ENCODE peak calls at places on chromosome 19, in seven cellular contexts. Y is IMR-90, Z is K562, U is A549, F is spleen, W is stomach, X is uterus. A is an unnamed sample. For H3K4me1, the result is how much of the 10 kb centered on the place peaks cover.

GRCh38 chr19:51808333-51808986 is 13.5 kb downstream of the FPR3 start:
- DNase-seq in Y (no peak), Z (no peak), U (no peak), F (no peak), W (no peak), X (no peak), A (no peak)

GRCh38 chr19:35404879-35405622 is 34.2 kb downstream of the GPR42 start:
- DNase-seq in Y (peak), Z (no peak), U (peak), F (no peak), W (peak), X (no peak), A (peak)

GRCh38 chr19:51034704-51035103 is at the start of gene KLK12:
- DNase-seq in Y (no peak), Z (no peak), U (no peak), F (no peak), W (no peak), X (no peak), A (no peak)

GRCh38 chr19:36482876-36483275 is 6.5 kb downstream of the ZNF566 start:
- DNase-seq in Y (no peak), Z (no peak), U (no peak), F (no peak), W (no peak), X (no peak), A (no peak)

GRCh38 chr19:13961826-13962737 is 9.8 kb downstream of the DCAF15 start:
- DNase-seq in Y (peak), Z (peak), U (no peak), F (no peak), W (no peak), X (no peak), A (no peak)

GRCh38 chr19:29612121-29612520 is 6.0 kb downstream of the POP4 start:
- DNase-seq in Y (no peak), Z (no peak), U (no peak), F (peak), W (no peak), X (no peak), A (no peak)

GRCh38 chr19:33293255-33294057 is 8.9 kb downstream of the CEBPA start:
- DNase-seq in Y (peak), Z (no peak), U (peak), F (peak), W (no peak), X (peak), A (no peak)

GRCh38 chr19:56159616-56160271 is 16.1 kb upstream of the GALP start:
- DNase-seq in Y (no peak), Z (no peak), U (no peak), F (no peak), W (no peak), X (no peak), A (no peak)

GRCh38 chr19:51637362-51637978 is 7.3 kb upstream of the SIGLEC5 start:
- DNase-seq in Y (no peak), Z (peak), U (peak), F (no peak), W (no peak), X (no peak), A (no peak)

GRCh38 chr19:16315825-16316505 is 8.7 kb upstream of the KLF2 start:
- DNase-seq in Y (peak), Z (peak), U (no peak), F (no peak), W (no peak), X (peak), A (peak)

GRCh38 chr19:35935911-35936737 is at the start of gene LRFN3:
- DNase-seq in Y (peak), Z (peak), U (peak), F (peak), W (peak), X (peak), A (peak)

GRCh38 chr19:661427-662196 is 1.4 kb downstream of the RNF126 start:
- DNase-seq in Y (no peak), Z (no peak), U (no peak), F (peak), W (peak), X (no peak), A (no peak)

GRCh38 chr19:2578911-2579677 is 103.2 kb downstream of the GADD45B start:
- DNase-seq in Y (peak), Z (peak), U (peak), F (peak), W (peak), X (peak), A (peak)

GRCh38 chr19:35851213-35852028 is 883 bp downstream of the NPHS1 start:
- DNase-seq in Y (no peak), Z (no peak), U (no peak), F (no peak), W (no peak), X (no peak), A (no peak)

GRCh38 chr19:30969586-30969985 is 379.6 kb downstream of the TSHZ3 start:
- DNase-seq in Y (no peak), Z (no peak), U (no peak), F (no peak), W (no peak), X (no peak), A (no peak)

GRCh38 chr19:45200614-45201013 is 22.0 kb downstream of the BLOC1S3 start:
- DNase-seq in Y (peak), Z (no peak), U (no peak), F (no peak), W (peak), X (peak), A (peak)

GRCh38 chr19:1245884-1246816 is 2.2 kb upstream of the MIDN start:
- DNase-seq in Y (no peak), Z (no peak), U (no peak), F (peak), W (peak), X (peak), A (peak)

GRCh38 chr19:45472557-45473365 is 5.0 kb downstream of the FOSB start:
- DNase-seq in Y (no peak), Z (no peak), U (no peak), F (peak), W (no peak), X (no peak), A (no peak)

GRCh38 chr19:46847528-46847927 is 3.1 kb downstream of the AP2S1 start:
- DNase-seq in Y (no peak), Z (no peak), U (no peak), F (peak), W (no peak), X (no peak), A (no peak)

GRCh38 chr19:15498156-15498858 is 10.0 kb upstream of the CYP4F22 start:
- DNase-seq in Y (no peak), Z (no peak), U (no peak), F (no peak), W (no peak), X (no peak), A (no peak)

GRCh38 chr19:12527034-12527836 is 24.0 kb downstream of the ZNF564 start:
- DNase-seq in Y (peak), Z (no peak), U (no peak), F (no peak), W (no peak), X (no peak), A (no peak)

GRCh38 chr19:56170261-56170660 is 5.5 kb upstream of the GALP start:
- DNase-seq in Y (peak), Z (peak), U (no peak), F (no peak), W (no peak), X (no peak), A (peak)

GRCh38 chr19:16249826-16250434 is 52.2 kb downstream of the AP1M1 start:
- DNase-seq in Y (peak), Z (no peak), U (no peak), F (no peak), W (no peak), X (no peak), A (no peak)

GRCh38 chr19:5983367-5983955 is 5.5 kb upstream of the RANBP3 start:
- DNase-seq in Y (no peak), Z (no peak), U (no peak), F (no peak), W (no peak), X (no peak), A (no peak)

GRCh38 chr19:45528744-45529453 is 21.6 kb downstream of the VASP start:
- DNase-seq in Y (no peak), Z (peak), U (no peak), F (no peak), W (peak), X (no peak), A (peak)

GRCh38 chr19:1513492-1514294 is 874 bp upstream of the ADAMTSL5 start:
- DNase-seq in Y (peak), Z (peak), U (peak), F (peak), W (peak), X (peak), A (no peak)

GRCh38 chr19:33577947-33578346 is 43.8 kb upstream of the CHST8 start:
- DNase-seq in Y (no peak), Z (no peak), U (no peak), F (no peak), W (no peak), X (no peak), A (no peak)

GRCh38 chr19:42471554-42472249 is 29.0 kb upstream of the CXCL17 start:
- DNase-seq in Y (peak), Z (no peak), U (no peak), F (no peak), W (peak), X (no peak), A (no peak)

GRCh38 chr19:51976852-51977251 is 9.8 kb downstream of the ZNF350 start:
- DNase-seq in Y (no peak), Z (no peak), U (no peak), F (no peak), W (no peak), X (no peak), A (no peak)

GRCh38 chr19:42409477-42409876 is 17.7 kb downstream of the LIPE start:
- DNase-seq in Y (no peak), Z (no peak), U (no peak), F (no peak), W (peak), X (no peak), A (peak)

GRCh38 chr19:48618916-48619691 is at the start of the genes RPL18 and SPHK2:
- DNase-seq in Y (peak), Z (peak), U (peak), F (peak), W (peak), X (peak), A (peak)

GRCh38 chr19:48616491-48617056 is 1.7 kb upstream of the FAM83E start:
- DNase-seq in Y (no peak), Z (no peak), U (no peak), F (peak), W (no peak), X (no peak), A (peak)

GRCh38 chr19:48617146-48617937 is 1.6 kb downstream of the RPL18 start:
- DNase-seq in Y (no peak), Z (no peak), U (no peak), F (peak), W (peak), X (no peak), A (peak)

GRCh38 chr19:48618278-48618915 is 581 bp downstream of the RPL18 start:
- DNase-seq in Y (no peak), Z (no peak), U (no peak), F (peak), W (no peak), X (no peak), A (peak)

GRCh38 chr19:48619692-48620565 is 623 bp downstream of the SPHK2 start:
- DNase-seq in Y (no peak), Z (no peak), U (no peak), F (peak), W (no peak), X (no peak), A (no peak)
- TF ChIP-seq POLR2A in Y (no peak), Z (no peak), U (no peak), F (no peak), W (no peak), X (no peak), A (no peak)

DNA sequence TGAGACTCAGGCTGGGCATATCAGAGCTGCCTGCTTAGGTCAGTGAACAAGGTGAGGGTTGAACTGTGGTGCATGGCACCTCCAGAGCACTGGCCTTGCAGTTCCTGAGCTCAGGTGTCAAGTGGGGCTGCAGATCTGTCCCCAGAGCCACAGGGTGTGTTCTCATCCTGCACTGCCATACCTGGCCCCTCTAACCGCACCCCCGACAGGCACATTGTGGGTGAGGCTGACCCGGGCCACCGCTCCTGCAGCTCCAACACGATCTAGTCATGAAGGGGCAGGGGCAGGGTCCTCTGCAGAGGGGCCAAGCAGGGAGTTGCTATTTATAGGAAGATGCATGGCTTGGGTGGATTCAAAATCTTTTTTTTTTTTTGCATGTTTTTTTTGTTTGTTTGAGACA is 16.7 kb upstream of the CRTC1 start:
- DNase-seq in Y (no peak), Z (no peak), U (no peak), F (no peak), W (no peak), X (no peak), A (no peak)
- H3K4me1 ChIP-seq in Y (under half), Z (under half), U (under half), F (under half), W (under half), X (under half), A (under half)

DNA sequence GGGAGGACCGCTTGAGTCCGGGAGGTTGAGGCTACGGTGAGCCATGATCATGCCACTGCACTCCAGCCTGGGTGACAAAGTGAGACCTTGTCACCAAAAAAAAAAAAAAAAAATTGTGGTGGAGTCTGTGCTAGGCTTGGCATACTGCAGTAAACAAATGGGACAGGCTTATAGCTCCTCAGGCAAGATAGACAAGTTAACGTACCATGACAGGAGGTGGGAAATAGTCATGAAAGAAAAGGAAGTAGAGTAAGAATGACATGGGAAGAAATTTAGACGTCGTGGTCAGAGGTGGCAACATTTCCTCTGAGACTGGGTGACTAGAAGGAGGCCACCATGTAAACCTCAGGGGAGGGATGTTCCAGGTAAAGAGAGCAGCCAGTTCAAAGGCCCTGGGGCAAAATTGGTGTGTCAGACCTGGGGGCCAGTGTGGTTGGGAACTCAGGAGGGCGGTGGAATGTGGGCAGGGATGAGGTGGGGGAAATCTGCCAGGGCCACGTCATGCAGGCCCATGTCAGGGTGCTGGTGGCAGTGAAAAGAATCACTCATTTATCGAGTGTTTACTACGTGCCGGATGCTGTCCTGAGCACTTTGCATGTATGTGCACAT is 5.6 kb downstream of the SNRPA start:
- DNase-seq in Y (no peak), Z (no peak), U (no peak), F (no peak), W (no peak), X (no peak), A (no peak)
- H3K27ac ChIP-seq in Y (no peak), Z (no peak), U (no peak), F (peak), W (peak), X (no peak), A (no peak)

GRCh38 chr19:53431399-53432087 is at the start of gene ZNF761:
- DNase-seq in Y (peak), Z (peak), U (peak), F (peak), W (peak), X (peak), A (peak)
- TF ChIP-seq POLR2A in Y (peak), Z (peak), U (peak), F (no peak), W (no peak), X (peak), A (peak)

GRCh38 chr19:10753305-10753704 is 35.4 kb downstream of the DNM2 start:
- DNase-seq in Y (no peak), Z (no peak), U (no peak), F (no peak), W (no peak), X (no peak), A (no peak)
- H3K4me1 ChIP-seq in Y (under half), Z (half or more), U (under half), F (half or more), W (half or more), X (under half), A (under half)

GRCh38 chr19:39083599-39083982 is 577 bp upstream of the ACP7 start:
- DNase-seq in Y (no peak), Z (no peak), U (no peak), F (no peak), W (no peak), X (no peak), A (no peak)
- H3K27ac ChIP-seq in Y (no peak), Z (no peak), U (peak), F (no peak), W (no peak), X (no peak), A (no peak)

GRCh38 chr19:57293719-57294118 is 13.4 kb downstream of the ZNF460 start:
- DNase-seq in Y (no peak), Z (no peak), U (no peak), F (no peak), W (no peak), X (no peak), A (no peak)

GRCh38 chr19:57290970-57291369 is 10.7 kb downstream of the ZNF460 start:
- DNase-seq in Y (no peak), Z (no peak), U (no peak), F (no peak), W (no peak), X (no peak), A (no peak)

DNA sequence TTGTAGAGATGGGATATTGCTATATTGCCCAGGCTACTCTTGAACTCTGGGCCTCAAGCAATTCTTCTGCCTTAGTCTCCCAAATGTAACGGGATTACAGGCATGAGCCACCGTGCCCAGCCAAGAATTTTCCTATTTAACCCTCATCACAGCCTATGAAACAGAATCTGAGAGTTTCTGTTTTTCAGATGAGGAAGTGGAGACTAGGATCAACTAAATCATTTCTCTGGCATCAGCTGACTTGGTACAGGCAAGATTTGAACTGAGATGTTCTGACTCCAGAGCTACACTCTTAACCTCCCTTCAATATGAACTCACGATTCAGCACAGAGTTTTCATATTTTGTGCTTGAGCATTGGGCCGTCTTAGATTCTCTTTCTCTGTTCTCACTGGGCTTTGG is 8.1 kb downstream of the ZNF460 start:
- DNase-seq in Y (no peak), Z (no peak), U (no peak), F (no peak), W (no peak), X (no peak), A (no peak)
- TF ChIP-seq POLR2A in Y (no peak), Z (no peak), U (no peak), F (no peak), W (no peak), X (no peak), A (no peak)

DNA sequence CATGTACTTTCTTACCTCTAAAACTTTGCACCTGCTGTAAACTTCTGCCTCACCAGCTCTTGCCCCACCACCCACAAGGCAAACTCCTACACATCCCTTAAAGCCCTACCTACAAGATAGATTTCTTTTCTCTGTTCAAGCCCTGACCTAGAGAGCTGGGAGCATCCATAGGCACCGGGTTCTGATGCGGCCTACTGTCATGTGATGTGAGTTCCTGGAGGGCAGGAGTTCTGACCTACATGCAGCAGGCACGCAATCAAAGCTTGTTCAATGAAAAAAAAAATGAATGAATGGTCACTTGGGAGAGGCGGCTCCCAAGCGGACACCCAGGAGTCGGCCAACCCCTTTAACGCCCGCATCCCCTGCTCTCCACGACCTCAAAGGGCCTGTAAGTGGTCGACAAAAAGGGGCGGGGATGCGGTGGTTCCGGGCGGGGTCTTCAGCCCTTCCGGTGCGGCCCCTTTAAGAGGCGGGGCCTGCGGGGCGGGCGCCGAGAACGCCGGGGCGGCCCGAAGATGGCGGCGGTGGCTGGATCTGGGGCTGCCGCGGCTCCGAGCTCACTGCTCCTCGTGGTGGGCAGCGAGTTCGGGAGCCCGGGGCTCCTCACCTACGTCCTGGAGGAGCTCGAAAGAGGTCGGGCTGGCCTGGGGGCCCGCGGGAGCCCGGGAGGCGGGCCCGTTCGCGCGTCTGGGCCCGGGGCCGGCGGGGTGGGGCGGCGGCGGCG is at the start of gene MAP1S:
- DNase-seq in Y (peak), Z (peak), U (peak), F (peak), W (peak), X (peak), A (peak)
- H3K4me1 ChIP-seq in Y (under half), Z (under half), U (under half), F (half or more), W (half or more), X (under half), A (under half)

GRCh38 chr19:49858591-49858985 is 7.6 kb downstream of the PTOV1 start:
- DNase-seq in Y (no peak), Z (no peak), U (no peak), F (no peak), W (no peak), X (peak), A (peak)
- H3K27ac ChIP-seq in Y (no peak), Z (no peak), U (no peak), F (peak), W (peak), X (peak), A (peak)

A was measured in adrenal gland.